ENCODE peak calls at places on chromosome 10, in nine cellular contexts. One of them, this sample, is unnamed.
A peak's percentile ranks its signal among the peaks of the same experiment; 100 is the strongest.

GRCh38 chr10:95242581-95243317 is 48.1 kb downstream of the PDLIM1 start:
- DNase-seq in sigmoid colon: no peak
- DNase-seq in tibial nerve: no peak
- DNase-seq in ovary: no peak
- DNase-seq in K562: peak; percentile 34
- DNase-seq in transverse colon: no peak
- DNase-seq in A549: peak; percentile 70
- DNase-seq in SK-N-SH: peak; percentile 62
- DNase-seq in HepG2: peak; percentile 45
- DNase-seq in this sample: peak; percentile 61

GRCh38 chr10:12041766-12042408 is 722 bp downstream of the UPF2 start:
- DNase-seq in sigmoid colon: no peak
- DNase-seq in tibial nerve: no peak
- DNase-seq in ovary: no peak
- DNase-seq in K562: peak; percentile 63
- DNase-seq in transverse colon: peak; percentile 50
- DNase-seq in A549: peak; percentile 28
- DNase-seq in SK-N-SH: no peak
- DNase-seq in HepG2: peak; percentile 33
- DNase-seq in this sample: no peak

GRCh38 chr10:95462740-95463667 is 98.2 kb downstream of the SORBS1 start:
- DNase-seq in sigmoid colon: no peak
- DNase-seq in tibial nerve: no peak
- DNase-seq in ovary: no peak
- DNase-seq in K562: no peak
- DNase-seq in transverse colon: no peak
- DNase-seq in A549: no peak
- DNase-seq in SK-N-SH: no peak
- DNase-seq in HepG2: no peak
- DNase-seq in this sample: no peak

GRCh38 chr10:86824151-86824550 is 67.7 kb downstream of the BMPR1A start:
- DNase-seq in sigmoid colon: no peak
- DNase-seq in tibial nerve: no peak
- DNase-seq in ovary: no peak
- DNase-seq in K562: peak; percentile 10
- DNase-seq in transverse colon: no peak
- DNase-seq in A549: no peak
- DNase-seq in SK-N-SH: no peak
- DNase-seq in HepG2: no peak
- DNase-seq in this sample: no peak

GRCh38 chr10:99685232-99686041 is 26.1 kb downstream of the ENTPD7 start:
- DNase-seq in sigmoid colon: no peak
- DNase-seq in tibial nerve: no peak
- DNase-seq in ovary: no peak
- DNase-seq in K562: peak; percentile 50
- DNase-seq in transverse colon: no peak
- DNase-seq in A549: no peak
- DNase-seq in SK-N-SH: no peak
- DNase-seq in HepG2: no peak
- DNase-seq in this sample: no peak

GRCh38 chr10:43073191-43073590 is 3.7 kb upstream of the RET start:
- DNase-seq in sigmoid colon: no peak
- DNase-seq in tibial nerve: no peak
- DNase-seq in ovary: no peak
- DNase-seq in K562: no peak
- DNase-seq in transverse colon: no peak
- DNase-seq in A549: no peak
- DNase-seq in SK-N-SH: no peak
- DNase-seq in HepG2: no peak
- DNase-seq in this sample: no peak

GRCh38 chr10:28840954-28841353 is 163.6 kb downstream of the BAMBI start:
- DNase-seq in sigmoid colon: no peak
- DNase-seq in tibial nerve: no peak
- DNase-seq in ovary: no peak
- DNase-seq in K562: no peak
- DNase-seq in transverse colon: no peak
- DNase-seq in A549: peak; percentile 56
- DNase-seq in SK-N-SH: no peak
- DNase-seq in HepG2: no peak
- DNase-seq in this sample: no peak

GRCh38 chr10:317926-318325 is 182.7 kb downstream of the ZMYND11 start:
- DNase-seq in sigmoid colon: no peak
- DNase-seq in tibial nerve: no peak
- DNase-seq in ovary: no peak
- DNase-seq in K562: no peak
- DNase-seq in transverse colon: no peak
- DNase-seq in A549: no peak
- DNase-seq in SK-N-SH: no peak
- DNase-seq in HepG2: no peak
- DNase-seq in this sample: no peak

DNA sequence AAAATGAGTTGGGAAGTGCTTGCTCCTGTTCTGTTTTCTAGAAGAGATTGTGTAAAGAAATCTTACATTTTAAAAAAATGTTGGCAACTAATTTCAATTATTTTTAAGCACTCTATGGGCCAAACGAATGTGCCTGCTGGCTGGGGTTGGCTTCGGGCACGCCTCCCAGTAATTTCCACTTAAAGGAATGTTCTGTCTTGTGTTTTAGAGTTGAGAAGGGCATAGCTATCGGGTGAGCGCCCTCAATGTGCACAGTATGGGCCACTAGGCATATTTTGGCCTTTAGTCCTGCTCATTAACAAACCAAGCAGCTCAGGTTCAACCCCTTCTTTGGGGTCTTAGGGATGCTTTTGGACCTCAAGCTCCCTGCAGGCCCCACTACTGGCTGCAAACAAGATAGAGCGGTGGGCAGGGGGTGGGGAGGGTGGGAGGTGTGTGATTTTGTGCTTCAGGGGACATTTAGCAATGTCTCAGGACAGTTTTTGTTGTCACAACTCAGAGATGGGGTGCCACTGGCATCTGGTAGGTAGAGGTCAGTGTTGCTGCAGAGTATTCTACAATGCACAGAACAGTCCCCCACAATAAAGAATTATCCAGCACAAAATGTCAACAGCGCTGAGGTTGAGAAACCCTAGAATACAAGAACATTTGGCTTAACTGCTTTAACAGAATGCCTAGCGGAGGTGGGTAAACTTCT is 40.7 kb downstream of the TACC2 start:
- DNase-seq in sigmoid colon: peak; percentile 88
- DNase-seq in tibial nerve: no peak
- DNase-seq in ovary: no peak
- DNase-seq in K562: no peak
- DNase-seq in transverse colon: no peak
- DNase-seq in A549: peak; percentile 53
- DNase-seq in SK-N-SH: no peak
- DNase-seq in HepG2: no peak
- DNase-seq in this sample: peak; percentile 52
- TF ChIP-seq EP300 in sigmoid colon: no peak
- TF ChIP-seq EP300 in tibial nerve: no peak
- TF ChIP-seq EP300 in ovary: no peak
- TF ChIP-seq EP300 in K562: no peak
- TF ChIP-seq EP300 in transverse colon: no peak
- TF ChIP-seq EP300 in A549: no peak
- TF ChIP-seq EP300 in SK-N-SH: no peak
- TF ChIP-seq EP300 in HepG2: no peak
- TF ChIP-seq EP300 in this sample: no peak

GRCh38 chr10:133276100-133276434 is 601 bp downstream of the ADAM8 start:
- DNase-seq in sigmoid colon: no peak
- DNase-seq in tibial nerve: no peak
- DNase-seq in ovary: no peak
- DNase-seq in K562: no peak
- DNase-seq in transverse colon: no peak
- DNase-seq in A549: no peak
- DNase-seq in SK-N-SH: no peak
- DNase-seq in HepG2: no peak
- DNase-seq in this sample: no peak
- H3K4me3 ChIP-seq in sigmoid colon: peak overlapping the region; percentile 29
- H3K4me3 ChIP-seq in tibial nerve: no peak overlapping the region
- H3K4me3 ChIP-seq in ovary: no peak overlapping the region
- H3K4me3 ChIP-seq in K562: peak overlapping the region; percentile 10
- H3K4me3 ChIP-seq in transverse colon: peak overlapping the region; percentile 39
- H3K4me3 ChIP-seq in A549: no peak overlapping the region
- H3K4me3 ChIP-seq in SK-N-SH: no peak overlapping the region
- H3K4me3 ChIP-seq in HepG2: no peak overlapping the region
- H3K4me3 ChIP-seq in this sample: peak overlapping the region; percentile 45

GRCh38 chr10:72563327-72563932 is 62.4 kb downstream of the MICU1 start:
- DNase-seq in sigmoid colon: no peak
- DNase-seq in tibial nerve: no peak
- DNase-seq in ovary: no peak
- DNase-seq in K562: no peak
- DNase-seq in transverse colon: no peak
- DNase-seq in A549: no peak
- DNase-seq in SK-N-SH: no peak
- DNase-seq in HepG2: no peak
- DNase-seq in this sample: no peak
- H3K27ac ChIP-seq in sigmoid colon: no peak overlapping the region
- H3K27ac ChIP-seq in tibial nerve: no peak overlapping the region
- H3K27ac ChIP-seq in ovary: no peak overlapping the region
- H3K27ac ChIP-seq in K562: no peak overlapping the region
- H3K27ac ChIP-seq in transverse colon: no peak overlapping the region
- H3K27ac ChIP-seq in A549: no peak overlapping the region
- H3K27ac ChIP-seq in SK-N-SH: no peak overlapping the region
- H3K27ac ChIP-seq in HepG2: no peak overlapping the region
- H3K27ac ChIP-seq in this sample: no peak overlapping the region

GRCh38 chr10:59006511-59007306 is 169.7 kb upstream of the PHYHIPL start:
- DNase-seq in sigmoid colon: no peak
- DNase-seq in tibial nerve: peak; percentile 59
- DNase-seq in ovary: no peak
- DNase-seq in K562: no peak
- DNase-seq in transverse colon: no peak
- DNase-seq in A549: peak; percentile 64
- DNase-seq in SK-N-SH: no peak
- DNase-seq in HepG2: peak; percentile 86
- DNase-seq in this sample: no peak
- TF ChIP-seq EP300 in sigmoid colon: no peak
- TF ChIP-seq EP300 in tibial nerve: peak; percentile 65
- TF ChIP-seq EP300 in ovary: no peak
- TF ChIP-seq EP300 in K562: no peak
- TF ChIP-seq EP300 in transverse colon: no peak
- TF ChIP-seq EP300 in A549: no peak
- TF ChIP-seq EP300 in SK-N-SH: no peak
- TF ChIP-seq EP300 in HepG2: peak; percentile 80
- TF ChIP-seq EP300 in this sample: no peak

DNA sequence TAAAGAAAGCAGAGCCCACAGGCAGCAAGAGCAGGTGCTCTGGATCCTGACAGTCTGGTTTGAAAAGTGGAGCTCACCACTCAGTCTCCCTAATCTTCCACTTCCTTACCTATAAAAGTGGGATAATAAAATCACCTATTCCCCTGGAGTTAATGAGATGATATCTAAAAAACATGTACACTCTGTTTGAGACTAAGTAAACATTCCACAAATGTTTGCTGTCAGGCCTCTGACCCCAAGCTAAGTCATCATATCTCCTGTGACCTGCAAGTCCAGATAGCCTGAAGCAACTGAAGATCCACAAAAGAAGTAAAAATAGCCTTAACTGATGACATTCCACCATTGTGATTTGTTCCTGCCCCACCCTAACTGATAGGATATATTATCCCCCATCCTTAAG is 1324.5 kb downstream of the XPNPEP1 start:
- DNase-seq in sigmoid colon: no peak
- DNase-seq in tibial nerve: no peak
- DNase-seq in ovary: no peak
- DNase-seq in K562: no peak
- DNase-seq in transverse colon: no peak
- DNase-seq in A549: peak; percentile 8
- DNase-seq in SK-N-SH: no peak
- DNase-seq in HepG2: peak; percentile 23
- DNase-seq in this sample: no peak
- H3K4me3 ChIP-seq in sigmoid colon: no peak overlapping the region
- H3K4me3 ChIP-seq in tibial nerve: no peak overlapping the region
- H3K4me3 ChIP-seq in ovary: no peak overlapping the region
- H3K4me3 ChIP-seq in K562: no peak overlapping the region
- H3K4me3 ChIP-seq in transverse colon: no peak overlapping the region
- H3K4me3 ChIP-seq in A549: no peak overlapping the region
- H3K4me3 ChIP-seq in SK-N-SH: no peak overlapping the region
- H3K4me3 ChIP-seq in HepG2: no peak overlapping the region
- H3K4me3 ChIP-seq in this sample: no peak overlapping the region

DNA sequence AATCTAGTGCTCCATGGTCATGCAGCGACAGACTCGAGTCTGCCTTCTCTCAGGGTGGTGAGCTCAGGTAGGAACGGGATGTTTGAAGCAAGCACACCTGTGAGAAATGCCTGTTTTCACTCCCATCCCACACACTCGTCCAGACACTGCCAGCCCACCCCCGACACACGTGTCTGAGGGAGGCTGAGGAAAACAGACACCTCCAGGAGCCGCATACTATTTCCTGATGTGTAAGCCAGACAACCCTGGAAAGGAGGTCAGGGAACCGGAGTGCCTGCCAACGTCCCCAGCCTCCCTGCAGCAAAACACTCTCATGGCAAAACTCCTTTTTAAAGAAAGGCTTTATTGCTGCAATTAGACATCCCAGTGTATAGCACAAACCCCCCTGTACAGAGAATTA is 80.2 kb downstream of the ALOX5 start:
- DNase-seq in sigmoid colon: no peak
- DNase-seq in tibial nerve: no peak
- DNase-seq in ovary: no peak
- DNase-seq in K562: no peak
- DNase-seq in transverse colon: no peak
- DNase-seq in A549: no peak
- DNase-seq in SK-N-SH: no peak
- DNase-seq in HepG2: no peak
- DNase-seq in this sample: no peak
- H3K27ac ChIP-seq in sigmoid colon: no peak overlapping the region
- H3K27ac ChIP-seq in tibial nerve: no peak overlapping the region
- H3K27ac ChIP-seq in ovary: no peak overlapping the region
- H3K27ac ChIP-seq in K562: no peak overlapping the region
- H3K27ac ChIP-seq in transverse colon: no peak overlapping the region
- H3K27ac ChIP-seq in A549: no peak overlapping the region
- H3K27ac ChIP-seq in SK-N-SH: peak overlapping the region; percentile 22
- H3K27ac ChIP-seq in HepG2: no peak overlapping the region
- H3K27ac ChIP-seq in this sample: no peak overlapping the region

GRCh38 chr10:31004611-31005193 is 27.0 kb downstream of the ZNF438 start:
- DNase-seq in sigmoid colon: no peak
- DNase-seq in tibial nerve: no peak
- DNase-seq in ovary: no peak
- DNase-seq in K562: no peak
- DNase-seq in transverse colon: no peak
- DNase-seq in A549: peak; percentile 22
- DNase-seq in SK-N-SH: no peak
- DNase-seq in HepG2: no peak
- DNase-seq in this sample: no peak
- TF ChIP-seq EP300 in sigmoid colon: no peak
- TF ChIP-seq EP300 in tibial nerve: no peak
- TF ChIP-seq EP300 in ovary: no peak
- TF ChIP-seq EP300 in K562: no peak
- TF ChIP-seq EP300 in transverse colon: no peak
- TF ChIP-seq EP300 in A549: no peak
- TF ChIP-seq EP300 in SK-N-SH: no peak
- TF ChIP-seq EP300 in HepG2: no peak
- TF ChIP-seq EP300 in this sample: no peak

GRCh38 chr10:23096814-23097549 is 1.6 kb downstream of the MSRB2 start:
- DNase-seq in sigmoid colon: peak; percentile 84
- DNase-seq in tibial nerve: no peak
- DNase-seq in ovary: no peak
- DNase-seq in K562: peak; percentile 34
- DNase-seq in transverse colon: peak; percentile 21
- DNase-seq in A549: no peak
- DNase-seq in SK-N-SH: peak; percentile 43
- DNase-seq in HepG2: no peak
- DNase-seq in this sample: no peak
- H3K4me3 ChIP-seq in sigmoid colon: peak overlapping the region; percentile 75
- H3K4me3 ChIP-seq in tibial nerve: peak overlapping the region; percentile 56
- H3K4me3 ChIP-seq in ovary: peak overlapping the region; percentile 84
- H3K4me3 ChIP-seq in K562: peak overlapping the region; percentile 87
- H3K4me3 ChIP-seq in transverse colon: peak overlapping the region; percentile 83
- H3K4me3 ChIP-seq in A549: peak overlapping the region; percentile 87
- H3K4me3 ChIP-seq in SK-N-SH: peak overlapping the region; percentile 90
- H3K4me3 ChIP-seq in HepG2: peak overlapping the region; percentile 81
- H3K4me3 ChIP-seq in this sample: peak overlapping the region; percentile 68

This sample was measured in stomach.